ENCODE peak calls at places on chromosomes 7 and 10, in five cellular contexts. A is BJ, R is esophagus squamous epithelium, C is GM10248, Y is Panc1. U is an unnamed sample.

GRCh38 chr7:148527717-148528168 is 62.8 kb upstream of the C7orf33 start:
- DNase-seq in A (peak), R (peak), C (peak), Y (peak), U (peak)

GRCh38 chr7:92766461-92767003 is 69.8 kb downstream of the CDK6 start:
- DNase-seq in A (no peak), R (no peak), C (no peak), Y (no peak), U (no peak)

GRCh38 chr7:126411032-126411820 is 841.5 kb downstream of the GRM8 start:
- DNase-seq in A (no peak), R (no peak), C (peak), Y (no peak), U (no peak)

GRCh38 chr7:22210355-22210754 is 146.6 kb downstream of the RAPGEF5 start:
- DNase-seq in A (no peak), R (no peak), C (no peak), Y (no peak), U (no peak)

GRCh38 chr7:114630186-114630824 is 215.7 kb downstream of the FOXP2 start:
- DNase-seq in A (no peak), R (no peak), C (no peak), Y (no peak), U (no peak)

GRCh38 chr7:102404005-102404861 is 8.1 kb downstream of the PRKRIP1 start:
- DNase-seq in A (no peak), R (no peak), C (peak), Y (peak), U (no peak)

GRCh38 chr7:24419070-24419469 is 135.1 kb downstream of the NPY start:
- DNase-seq in A (no peak), R (no peak), C (no peak), Y (no peak), U (no peak)

GRCh38 chr7:102063736-102064135 is 222.9 kb upstream of the SH2B2 start:
- DNase-seq in A (peak), R (no peak), C (no peak), Y (no peak), U (no peak)

GRCh38 chr7:129433823-129434171 is 435 bp upstream of the STRIP2 start:
- DNase-seq in A (no peak), R (no peak), C (peak), Y (peak), U (no peak)

GRCh38 chr10:80541144-80541750 is 3.5 kb downstream of the SH2D4B start:
- DNase-seq in A (no peak), R (no peak), C (no peak), Y (no peak), U (no peak)

GRCh38 chr10:79221110-79222051 is 125.9 kb upstream of the PPIF start:
- DNase-seq in A (peak), R (no peak), C (no peak), Y (no peak), U (no peak)

GRCh38 chr10:86671985-86672710 is 3.8 kb downstream of the LDB3 start:
- DNase-seq in A (no peak), R (no peak), C (no peak), Y (no peak), U (no peak)

GRCh38 chr10:14523286-14523685 is 192.6 kb upstream of the FRMD4A start:
- DNase-seq in A (no peak), R (no peak), C (no peak), Y (no peak), U (no peak)

GRCh38 chr10:73553726-73554125 is 37.4 kb downstream of the USP54 start:
- DNase-seq in A (no peak), R (no peak), C (no peak), Y (no peak), U (no peak)

GRCh38 chr7:140990193-140990962 is 24.4 kb downstream of the MRPS33 start:
- DNase-seq in A (no peak), R (no peak), C (no peak), Y (no peak), U (no peak)

GRCh38 chr7:48140001-48140681 is 31.1 kb upstream of the ABCA13 start:
- DNase-seq in A (peak), R (no peak), C (no peak), Y (no peak), U (peak)

GRCh38 chr10:130018730-130019185 is 54.7 kb upstream of the EBF3 start:
- DNase-seq in A (no peak), R (no peak), C (no peak), Y (no peak), U (no peak)

GRCh38 chr7:75989084-75989725 is 5.2 kb downstream of the TMEM120A start:
- DNase-seq in A (no peak), R (no peak), C (no peak), Y (no peak), U (no peak)

GRCh38 chr7:121480058-121480457 is 84.0 kb upstream of the FAM3C start:
- DNase-seq in A (no peak), R (no peak), C (no peak), Y (no peak), U (no peak)

GRCh38 chr7:137771679-137772078 is 75.1 kb downstream of the DGKI start:
- DNase-seq in A (peak), R (no peak), C (no peak), Y (peak), U (no peak)

GRCh38 chr7:7535688-7536087 is at the start of gene COL28A1:
- DNase-seq in A (no peak), R (no peak), C (no peak), Y (no peak), U (no peak)

GRCh38 chr7:128361463-128362441 is at the start of gene PRRT4:
- DNase-seq in A (no peak), R (no peak), C (peak), Y (no peak), U (no peak)

GRCh38 chr10:131088619-131089018 is 222.9 kb downstream of the TCERG1L start:
- DNase-seq in A (no peak), R (no peak), C (no peak), Y (no peak), U (no peak)

GRCh38 chr10:79268717-79269116 is 78.6 kb upstream of the PPIF start:
- DNase-seq in A (no peak), R (no peak), C (no peak), Y (no peak), U (no peak)

GRCh38 chr10:80472234-80473095 is 18.4 kb downstream of the TSPAN14 start:
- DNase-seq in A (no peak), R (no peak), C (peak), Y (no peak), U (no peak)

GRCh38 chr10:132544744-132545658 is 7.4 kb downstream of the INPP5A start:
- DNase-seq in A (no peak), R (no peak), C (peak), Y (no peak), U (no peak)

GRCh38 chr10:24681476-24682088 is 42.1 kb downstream of the ARHGAP21 start:
- DNase-seq in A (no peak), R (no peak), C (no peak), Y (no peak), U (peak)

GRCh38 chr7:110010379-110010778 is 1080.5 kb upstream of the LRRN3 start:
- DNase-seq in A (no peak), R (no peak), C (no peak), Y (no peak), U (no peak)

GRCh38 chr7:41885748-41886147 is 182.9 kb upstream of the INHBA start:
- DNase-seq in A (no peak), R (no peak), C (no peak), Y (no peak), U (no peak)

GRCh38 chr7:117112640-117113039 is 159.3 kb downstream of the ST7 start:
- DNase-seq in A (no peak), R (no peak), C (no peak), Y (no peak), U (no peak)

GRCh38 chr7:77651544-77652162 is 44.6 kb upstream of the RSBN1L start:
- DNase-seq in A (no peak), R (no peak), C (peak), Y (peak), U (no peak)

GRCh38 chr7:131738066-131738465 is 181.6 kb upstream of the PODXL start:
- DNase-seq in A (no peak), R (no peak), C (no peak), Y (no peak), U (no peak)

GRCh38 chr10:125153693-125154490 is 6.5 kb downstream of the CTBP2 start:
- DNase-seq in A (peak), R (no peak), C (no peak), Y (no peak), U (peak)

GRCh38 chr7:92699560-92699959 is 109.4 kb upstream of the FAM133B start:
- DNase-seq in A (no peak), R (no peak), C (no peak), Y (no peak), U (no peak)

GRCh38 chr7:133770863-133771492 is 356.2 kb upstream of the LRGUK start:
- DNase-seq in A (no peak), R (no peak), C (no peak), Y (no peak), U (no peak)

GRCh38 chr7:127383123-127383835 is 9.2 kb downstream of the ZNF800 start:
- DNase-seq in A (no peak), R (no peak), C (no peak), Y (peak), U (no peak)

GRCh38 chr7:55649238-55649637 is 76.9 kb upstream of the VOPP1 start:
- DNase-seq in A (no peak), R (no peak), C (no peak), Y (no peak), U (no peak)

GRCh38 chr7:50448823-50449222 is 1.3 kb downstream of the FIGNL1 start:
- DNase-seq in A (no peak), R (no peak), C (peak), Y (no peak), U (no peak)

GRCh38 chr10:24841530-24841929 is 110.9 kb downstream of the PRTFDC1 start:
- DNase-seq in A (no peak), R (no peak), C (no peak), Y (no peak), U (no peak)

DNA sequence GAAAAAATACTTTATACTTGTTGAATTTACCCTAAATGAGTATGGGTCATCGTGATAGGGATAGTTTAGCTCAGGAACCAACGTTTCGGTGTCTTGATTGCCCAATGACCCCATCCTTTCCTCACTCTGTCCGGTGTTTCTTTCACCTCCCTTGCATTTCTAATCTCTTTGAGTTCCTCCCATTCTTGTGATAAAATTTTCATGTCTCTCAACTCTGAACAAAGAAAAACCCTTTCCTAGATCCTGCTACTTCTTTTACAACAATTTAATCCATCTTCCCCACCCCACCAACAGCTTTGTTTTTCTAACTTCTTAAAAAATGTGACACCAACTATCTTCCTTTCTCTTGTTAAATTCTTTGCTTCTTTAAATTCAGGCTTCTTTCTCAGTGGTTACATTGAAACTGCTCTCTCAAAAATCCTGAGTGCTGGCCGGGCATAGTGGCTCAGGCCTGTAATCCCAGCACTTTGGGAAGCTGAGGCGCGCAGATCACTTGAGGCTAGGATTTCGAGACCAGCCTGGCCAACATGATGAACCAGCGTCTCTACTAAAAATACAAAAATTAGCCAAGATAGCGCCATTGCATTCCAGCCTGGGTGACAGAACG is 130.3 kb upstream of the MINDY3 start:
- DNase-seq in A (no peak), R (no peak), C (no peak), Y (no peak), U (no peak)
- TF ChIP-seq CTCF in A (no peak), R (no peak), C (no peak), Y (no peak), U (no peak)

DNA sequence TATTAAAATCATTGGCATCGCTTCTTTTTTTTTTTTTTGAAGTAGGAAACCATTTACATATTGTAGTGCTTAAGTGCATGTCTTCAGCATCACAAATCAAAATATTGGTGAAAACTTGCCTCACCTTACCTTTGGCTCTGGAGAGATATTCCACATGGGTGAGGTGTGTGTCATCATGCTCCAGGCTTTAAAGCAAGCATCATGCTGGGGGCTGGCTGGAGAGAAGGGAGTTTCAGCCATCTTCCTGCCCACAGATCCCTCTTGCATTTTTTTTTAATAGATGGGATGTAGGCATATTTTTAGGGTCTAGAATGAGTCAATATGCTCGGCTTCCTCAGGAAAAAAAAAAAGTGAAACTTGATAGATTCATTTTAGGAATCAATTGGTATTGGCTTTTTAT is 2.3 kb upstream of the INSYN2A start:
- DNase-seq in A (no peak), R (no peak), C (no peak), Y (no peak), U (no peak)
- TF ChIP-seq CTCF in A (no peak), R (no peak), C (no peak), Y (peak), U (no peak)

DNA sequence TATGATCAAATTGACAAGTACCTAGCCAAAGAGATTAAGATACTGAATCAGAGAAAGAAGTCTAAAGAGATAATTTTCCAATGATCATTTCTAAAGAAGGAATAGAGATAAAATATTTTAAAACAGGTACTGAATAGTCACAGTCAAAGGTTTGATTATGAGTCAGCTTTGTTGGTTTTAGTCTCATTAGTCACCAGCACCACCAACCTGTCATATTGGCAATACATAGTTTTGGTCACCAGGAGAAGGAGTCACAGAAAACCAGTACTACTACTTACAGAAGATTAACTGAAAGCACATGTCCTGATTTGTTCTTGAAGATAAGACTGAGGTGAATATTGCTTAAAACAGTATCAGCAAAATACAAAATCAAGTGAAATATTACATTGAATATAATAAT is 34.6 kb downstream of the ZEB1 start:
- DNase-seq in A (peak), R (no peak), C (peak), Y (peak), U (peak)
- TF ChIP-seq CTCF in A (peak), R (no peak), C (peak), Y (no peak), U (peak)

DNA sequence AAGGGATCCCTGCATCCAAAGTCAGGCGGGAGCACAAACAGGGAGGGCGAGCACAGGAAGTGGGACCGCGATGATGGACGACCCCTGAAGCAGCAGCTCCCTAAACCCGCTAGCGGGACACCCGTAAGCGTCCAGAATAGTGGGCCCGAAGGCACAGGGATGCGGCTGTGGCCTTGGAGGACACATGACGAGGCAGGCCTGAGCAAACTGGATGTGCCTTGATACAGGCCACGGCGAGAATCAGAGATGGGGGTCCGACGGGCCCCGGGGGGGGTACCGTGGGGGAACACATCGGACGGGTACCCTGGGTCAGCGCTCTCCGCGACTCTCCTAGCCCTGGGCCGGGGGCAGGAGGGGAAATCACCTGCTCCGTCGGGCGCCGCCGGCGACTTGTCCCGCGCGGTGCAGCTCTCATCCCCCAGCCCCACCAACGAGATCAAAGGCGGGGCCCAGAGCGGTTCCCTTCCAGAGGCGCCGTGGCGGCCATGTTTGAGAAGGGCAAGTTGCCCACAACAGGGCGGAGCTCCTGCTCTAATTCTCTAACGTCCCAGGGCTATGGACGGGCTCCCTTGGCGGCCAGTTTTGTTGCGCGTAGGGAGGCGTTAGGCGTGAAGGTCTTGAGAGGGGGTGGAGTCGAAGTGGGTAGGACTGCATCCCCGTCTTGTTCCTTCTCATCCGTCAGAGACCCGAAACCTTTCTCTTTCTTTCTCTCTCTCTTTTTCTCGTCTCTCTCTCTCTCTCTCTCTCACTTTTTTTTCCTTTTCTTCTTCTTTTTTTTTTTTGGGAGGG is at the start of gene CUEDC2:
- DNase-seq in A (peak), R (peak), C (peak), Y (peak), U (peak)
- TF ChIP-seq CTCF in A (peak), R (peak), C (no peak), Y (no peak), U (no peak)

GRCh38 chr10:32582946-32583345 is 137.0 kb downstream of the CCDC7 start:
- DNase-seq in A (no peak), R (no peak), C (no peak), Y (no peak), U (no peak)

GRCh38 chr10:32577448-32577847 is 131.5 kb downstream of the CCDC7 start:
- DNase-seq in A (peak), R (no peak), C (no peak), Y (no peak), U (no peak)
- TF ChIP-seq CTCF in A (peak), R (no peak), C (no peak), Y (no peak), U (no peak)

GRCh38 chr10:70671619-70672164 is 614 bp upstream of the ADAMTS14 start:
- DNase-seq in A (no peak), R (no peak), C (no peak), Y (no peak), U (no peak)
- TF ChIP-seq CTCF in A (peak), R (no peak), C (no peak), Y (no peak), U (no peak)

GRCh38 chr10:21737061-21737460 is 203.0 kb downstream of the MLLT10 start:
- DNase-seq in A (no peak), R (no peak), C (no peak), Y (no peak), U (no peak)

GRCh38 chr10:21727452-21728168 is 193.6 kb downstream of the MLLT10 start:
- DNase-seq in A (no peak), R (no peak), C (no peak), Y (no peak), U (peak)

GRCh38 chr10:21733710-21734109 is 199.7 kb downstream of the MLLT10 start:
- DNase-seq in A (no peak), R (no peak), C (no peak), Y (no peak), U (no peak)

GRCh38 chr10:21726601-21727295 is 192.7 kb downstream of the MLLT10 start:
- DNase-seq in A (no peak), R (no peak), C (no peak), Y (no peak), U (no peak)

DNA sequence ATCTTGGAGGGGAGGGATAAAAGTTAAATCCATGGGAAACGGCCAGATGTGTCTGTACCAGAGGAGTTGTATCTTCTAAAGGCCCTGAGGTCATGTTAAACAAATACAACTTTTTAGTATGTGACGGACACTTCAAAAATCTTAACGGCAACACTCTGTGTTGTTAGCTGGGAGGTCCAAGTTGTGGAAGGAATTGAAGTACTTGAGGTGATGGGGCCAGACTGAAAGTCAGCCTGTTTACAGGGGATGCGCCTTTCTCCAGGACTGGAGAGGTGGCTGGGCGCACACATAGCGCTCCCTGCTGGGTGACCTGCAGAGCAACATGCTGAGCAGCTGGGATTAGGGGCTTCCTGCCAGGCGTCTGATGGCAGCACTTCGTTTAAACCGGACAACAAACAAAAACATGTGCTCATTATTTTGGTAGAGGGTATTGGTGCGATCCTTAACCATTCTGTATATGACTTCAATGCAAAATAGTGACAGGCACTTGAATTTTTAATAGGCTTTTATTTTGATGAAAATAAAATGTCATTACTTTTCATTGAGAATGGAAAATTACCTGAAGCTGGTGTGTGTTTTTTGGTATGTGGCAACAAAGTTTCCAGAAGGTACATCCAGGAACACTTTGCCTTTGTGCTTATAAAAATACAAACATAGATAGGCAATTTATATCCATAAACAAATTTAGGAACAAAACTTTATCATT is 198.2 kb downstream of the MLLT10 start:
- DNase-seq in A (peak), R (no peak), C (peak), Y (no peak), U (no peak)
- TF ChIP-seq CTCF in A (peak), R (peak), C (peak), Y (peak), U (peak)